ENCODE peak calls at places on chromosomes 7 and 10, in nine cellular contexts. One of them, this sample, is unnamed.

GRCh38 chr10:16745061-16745460 is 72.2 kb downstream of the RSU1 start:
- DNase-seq in H54: no peak
- DNase-seq in ELR: no peak
- DNase-seq in GOT3: no peak
- DNase-seq in GM23338: no peak
- DNase-seq in mucosa of descending colon: no peak
- DNase-seq in posterior vena cava: no peak
- DNase-seq in RCC 7860: no peak
- DNase-seq in NCI-H1436: no peak
- DNase-seq in this sample: no peak

GRCh38 chr10:44824607-44825006 is 86.5 kb upstream of the TMEM72 start:
- DNase-seq in H54: no peak
- DNase-seq in ELR: peak; percentile 13
- DNase-seq in GOT3: no peak
- DNase-seq in GM23338: no peak
- DNase-seq in mucosa of descending colon: no peak
- DNase-seq in posterior vena cava: no peak
- DNase-seq in RCC 7860: no peak
- DNase-seq in NCI-H1436: no peak
- DNase-seq in this sample: no peak

GRCh38 chr10:49668684-49669083 is 10.8 kb upstream of the C10orf53 start:
- DNase-seq in H54: no peak
- DNase-seq in ELR: no peak
- DNase-seq in GOT3: no peak
- DNase-seq in GM23338: no peak
- DNase-seq in mucosa of descending colon: no peak
- DNase-seq in posterior vena cava: no peak
- DNase-seq in RCC 7860: no peak
- DNase-seq in NCI-H1436: no peak
- DNase-seq in this sample: no peak

GRCh38 chr10:90051474-90051873 is 350.1 kb downstream of the KIF20B start:
- DNase-seq in H54: no peak
- DNase-seq in ELR: no peak
- DNase-seq in GOT3: no peak
- DNase-seq in GM23338: no peak
- DNase-seq in mucosa of descending colon: no peak
- DNase-seq in posterior vena cava: no peak
- DNase-seq in RCC 7860: no peak
- DNase-seq in NCI-H1436: no peak
- DNase-seq in this sample: no peak

GRCh38 chr7:28205505-28205904 is 24.9 kb upstream of the JAZF1 start:
- DNase-seq in H54: no peak
- DNase-seq in ELR: no peak
- DNase-seq in GOT3: no peak
- DNase-seq in GM23338: peak; percentile 54
- DNase-seq in mucosa of descending colon: no peak
- DNase-seq in posterior vena cava: no peak
- DNase-seq in RCC 7860: no peak
- DNase-seq in NCI-H1436: no peak
- DNase-seq in this sample: no peak

GRCh38 chr7:26346611-26347200 is 55.0 kb downstream of the SNX10 start:
- DNase-seq in H54: peak; percentile 92
- DNase-seq in ELR: peak; percentile 59
- DNase-seq in GOT3: no peak
- DNase-seq in GM23338: no peak
- DNase-seq in mucosa of descending colon: no peak
- DNase-seq in posterior vena cava: no peak
- DNase-seq in RCC 7860: peak; percentile 79
- DNase-seq in NCI-H1436: no peak
- DNase-seq in this sample: no peak

GRCh38 chr10:34217524-34217923 is 597.6 kb downstream of the PARD3 start:
- DNase-seq in H54: no peak
- DNase-seq in ELR: no peak
- DNase-seq in GOT3: no peak
- DNase-seq in GM23338: no peak
- DNase-seq in mucosa of descending colon: no peak
- DNase-seq in posterior vena cava: no peak
- DNase-seq in RCC 7860: no peak
- DNase-seq in NCI-H1436: no peak
- DNase-seq in this sample: no peak

GRCh38 chr7:116180302-116180701 is 30.0 kb upstream of the TES start:
- DNase-seq in H54: peak; percentile 8
- DNase-seq in ELR: peak; percentile 72
- DNase-seq in GOT3: no peak
- DNase-seq in GM23338: peak; percentile 81
- DNase-seq in mucosa of descending colon: peak; percentile 46
- DNase-seq in posterior vena cava: no peak
- DNase-seq in RCC 7860: peak; percentile 58
- DNase-seq in NCI-H1436: peak; percentile 0
- DNase-seq in this sample: no peak

GRCh38 chr10:43234471-43235041 is 32.3 kb downstream of the RASGEF1A start:
- DNase-seq in H54: no peak
- DNase-seq in ELR: no peak
- DNase-seq in GOT3: no peak
- DNase-seq in GM23338: no peak
- DNase-seq in mucosa of descending colon: no peak
- DNase-seq in posterior vena cava: peak; percentile 44
- DNase-seq in RCC 7860: no peak
- DNase-seq in NCI-H1436: no peak
- DNase-seq in this sample: no peak

GRCh38 chr10:132094581-132095234 is 29.0 kb downstream of the JAKMIP3 start:
- DNase-seq in H54: no peak
- DNase-seq in ELR: no peak
- DNase-seq in GOT3: no peak
- DNase-seq in GM23338: no peak
- DNase-seq in mucosa of descending colon: no peak
- DNase-seq in posterior vena cava: peak; percentile 73
- DNase-seq in RCC 7860: no peak
- DNase-seq in NCI-H1436: no peak
- DNase-seq in this sample: no peak

GRCh38 chr10:105239311-105240215 is 598.5 kb downstream of the SORCS3 start:
- DNase-seq in H54: no peak
- DNase-seq in ELR: no peak
- DNase-seq in GOT3: no peak
- DNase-seq in GM23338: no peak
- DNase-seq in mucosa of descending colon: no peak
- DNase-seq in posterior vena cava: no peak
- DNase-seq in RCC 7860: no peak
- DNase-seq in NCI-H1436: no peak
- DNase-seq in this sample: no peak

GRCh38 chr7:31327071-31327470 is 13.5 kb downstream of the NEUROD6 start:
- DNase-seq in H54: peak; percentile 81
- DNase-seq in ELR: peak; percentile 79
- DNase-seq in GOT3: no peak
- DNase-seq in GM23338: peak; percentile 58
- DNase-seq in mucosa of descending colon: no peak
- DNase-seq in posterior vena cava: no peak
- DNase-seq in RCC 7860: peak; percentile 51
- DNase-seq in NCI-H1436: no peak
- DNase-seq in this sample: no peak

GRCh38 chr10:118793545-118793944 is 38.8 kb upstream of the CACUL1 start:
- DNase-seq in H54: no peak
- DNase-seq in ELR: no peak
- DNase-seq in GOT3: no peak
- DNase-seq in GM23338: no peak
- DNase-seq in mucosa of descending colon: peak; percentile 9
- DNase-seq in posterior vena cava: peak; percentile 80
- DNase-seq in RCC 7860: no peak
- DNase-seq in NCI-H1436: no peak
- DNase-seq in this sample: no peak

GRCh38 chr10:44723082-44723481 is 188.1 kb upstream of the TMEM72 start:
- DNase-seq in H54: no peak
- DNase-seq in ELR: no peak
- DNase-seq in GOT3: no peak
- DNase-seq in GM23338: no peak
- DNase-seq in mucosa of descending colon: no peak
- DNase-seq in posterior vena cava: no peak
- DNase-seq in RCC 7860: no peak
- DNase-seq in NCI-H1436: no peak
- DNase-seq in this sample: no peak

This sample was measured in epithelial cell of proximal tubule.